ENCODE peak calls at places on chromosomes 13 and 19, in eight cellular contexts. T, J, Z, L, Y, A, V and B are unnamed samples.

GRCh38 chr13:59842507-59842906 is 321.2 kb downstream of the DIAPH3 start:
- DNase-seq in Y (no peak), T (no peak), J (no peak), Z (no peak), A (no peak), L (peak; percentile 35), V (no peak), B (no peak)

GRCh38 chr19:6035026-6035425 is 57.1 kb upstream of the RANBP3 start:
- DNase-seq in A (peak; percentile 22), Z (no peak), T (no peak), L (no peak), J (no peak), V (no peak), Y (no peak), B (no peak)

GRCh38 chr19:8965887-8966286 is 44.3 kb downstream of the MUC16 start:
- DNase-seq in A (no peak), Z (no peak), J (no peak), Y (no peak), T (no peak), L (no peak), V (no peak), B (no peak)

GRCh38 chr13:60591348-60591747 is 194.3 kb downstream of the TDRD3 start:
- DNase-seq in Y (peak; percentile 95), A (no peak), T (no peak), V (no peak), Z (no peak), J (peak; percentile 93), L (peak; percentile 48), B (no peak)

GRCh38 chr13:80408270-80408669 is 67.3 kb upstream of the SPRY2 start:
- DNase-seq in Z (no peak), A (no peak), V (no peak), Y (no peak), L (no peak), T (no peak), J (no peak), B (no peak)

GRCh38 chr13:86087241-86087640 is 288.0 kb upstream of the SLITRK6 start:
- DNase-seq in A (no peak), J (peak; percentile 6), Z (no peak), V (no peak), T (no peak), L (no peak), Y (no peak), B (no peak)

GRCh38 chr19:15177269-15178116 is 23.3 kb downstream of the NOTCH3 start:
- DNase-seq in A (peak; percentile 92), V (peak; percentile 88), Z (peak; percentile 88), J (peak; percentile 63), L (peak; percentile 64), Y (peak; percentile 60), T (peak; percentile 75), B (peak; percentile 88)

GRCh38 chr13:36345438-36346221 is 564 bp downstream of the SPART start:
- DNase-seq in V (peak; percentile 56), L (peak; percentile 92), Y (peak; percentile 95), A (peak; percentile 82), J (peak; percentile 93), Z (peak; percentile 67), T (peak; percentile 51), B (peak; percentile 65)

GRCh38 chr19:41951686-41952172 is 7.4 kb downstream of the RABAC1 start:
- DNase-seq in T (peak; percentile 91), Z (peak; percentile 87), V (peak; percentile 83), A (peak; percentile 96), L (peak; percentile 65), J (peak; percentile 70), Y (peak; percentile 75), B (peak; percentile 92)

GRCh38 chr19:7426986-7427385 is 61.8 kb downstream of the PEX11G start:
- DNase-seq in Y (no peak), J (no peak), Z (no peak), T (no peak), A (no peak), V (no peak), L (no peak), B (no peak)

GRCh38 chr19:7705387-7706187 is 3.7 kb upstream of the FCER2 start:
- DNase-seq in V (no peak), A (peak; percentile 94), Z (peak; percentile 44), Y (no peak), L (no peak), J (no peak), T (peak; percentile 40), B (peak; percentile 69)

GRCh38 chr13:42041017-42041683 is 7.3 kb upstream of the DGKH start:
- DNase-seq in Y (peak; percentile 54), A (peak; percentile 64), V (peak; percentile 58), T (peak; percentile 71), L (peak; percentile 44), Z (peak; percentile 60), J (peak; percentile 45), B (peak; percentile 68)

GRCh38 chr13:106373989-106374572 is 161.4 kb downstream of the EFNB2 start:
- DNase-seq in L (peak; percentile 73), T (no peak), V (no peak), Y (peak; percentile 80), Z (no peak), A (no peak), J (peak; percentile 90), B (no peak)

GRCh38 chr13:50209646-50210045 is 194.4 kb downstream of the KCNRG start:
- DNase-seq in T (no peak), J (peak; percentile 30), A (no peak), V (no peak), Z (no peak), Y (no peak), L (no peak), B (no peak)

GRCh38 chr19:44636439-44637389 is 7.0 kb upstream of the PVR start:
- DNase-seq in J (no peak), Z (no peak), Y (no peak), V (no peak), L (no peak), T (peak; percentile 52), A (no peak), B (no peak)

GRCh38 chr13:73223372-73223781 is 164.6 kb downstream of the KLF5 start:
- DNase-seq in A (no peak), Y (no peak), T (no peak), Z (no peak), J (no peak), L (no peak), V (no peak), B (no peak)

GRCh38 chr13:113917096-113917495 is 53.2 kb upstream of the GAS6 start:
- DNase-seq in Y (no peak), Z (peak; percentile 11), A (no peak), V (no peak), T (peak; percentile 12), L (no peak), J (no peak), B (no peak)

GRCh38 chr19:29539668-29540067 is 13.9 kb downstream of the VSTM2B start:
- DNase-seq in A (peak; percentile 27), J (no peak), Y (no peak), Z (no peak), V (peak; percentile 8), L (no peak), T (no peak), B (no peak)

GRCh38 chr13:113926301-113926761 is 47.5 kb downstream of the C13orf46 start:
- DNase-seq in Y (no peak), L (peak; percentile 60), T (no peak), Z (peak; percentile 23), V (no peak), J (peak; percentile 95), A (peak; percentile 40), B (no peak)

GRCh38 chr13:68481130-68481529 is 1251.0 kb upstream of the PCDH9 start:
- DNase-seq in J (no peak), V (no peak), A (no peak), L (no peak), Z (no peak), T (no peak), Y (no peak), B (no peak)

GRCh38 chr13:21616205-21616604 is 12.2 kb upstream of the MICU2 start:
- DNase-seq in Z (no peak), T (no peak), Y (no peak), A (no peak), J (no peak), L (no peak), V (no peak), B (no peak)

GRCh38 chr19:39341720-39342604 is at the start of gene SAMD4B:
- DNase-seq in Y (peak; percentile 97), V (peak; percentile 100), J (peak; percentile 96), T (peak; percentile 98), L (peak; percentile 97), Z (peak; percentile 99), A (peak; percentile 99), B (peak; percentile 100)
- H3K4me3 ChIP-seq in Y (peak within 1 kb of the TSS; percentile 99), V (peak within 1 kb of the TSS; percentile 77), J (peak within 1 kb of the TSS; percentile 81), T (peak within 1 kb of the TSS; percentile 80), L (peak within 1 kb of the TSS; percentile 84), Z (peak within 1 kb of the TSS; percentile 76), A (peak within 1 kb of the TSS; percentile 90), B (peak within 1 kb of the TSS; percentile 68)

DNA sequence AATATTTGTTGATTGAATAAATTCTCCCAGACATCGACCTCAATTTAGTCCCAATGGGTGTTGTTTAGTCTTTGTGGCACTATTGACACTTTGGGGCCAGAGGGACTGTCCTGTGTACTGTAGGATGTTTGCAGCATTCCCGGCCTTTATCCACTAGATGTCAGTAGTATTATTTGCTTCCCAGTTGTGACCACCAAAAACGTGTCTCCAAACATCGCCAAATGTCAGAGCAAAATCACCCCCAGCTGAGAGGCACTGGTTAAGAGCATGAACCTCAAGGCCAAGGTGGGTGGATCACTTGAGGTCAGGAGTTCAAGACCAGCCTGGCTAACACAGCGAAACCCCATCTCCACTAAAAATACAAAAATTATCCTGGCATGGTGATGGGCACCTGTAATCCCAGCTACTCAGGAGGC is 15.4 kb downstream of the NLRP12 start:
- DNase-seq in A (no peak), L (peak; percentile 42), Y (peak; percentile 75), V (no peak), T (no peak), J (peak; percentile 62), Z (no peak), B (no peak)
- TF ChIP-seq CTCF in A (peak; percentile 33), L (peak; percentile 67), Y (peak; percentile 81), V (peak; percentile 57), T (peak; percentile 21), J (peak; percentile 66), Z (no peak), B (no peak)

GRCh38 chr19:18161691-18162039 is 8.7 kb downstream of the PIK3R2 start:
- DNase-seq in V (no peak), L (no peak), Y (no peak), J (no peak), A (no peak), Z (no peak), T (no peak), B (no peak)
- H3K4me3 ChIP-seq in V (peak overlapping the region; percentile 42), L (no peak overlapping the region), Y (peak overlapping the region; percentile 49), J (peak overlapping the region; percentile 31), A (peak overlapping the region; percentile 56), Z (peak overlapping the region; percentile 48), T (no peak overlapping the region), B (no peak overlapping the region)

GRCh38 chr19:53537126-53537522 is 821 bp upstream of the ZNF331 start:
- DNase-seq in V (no peak), T (no peak), J (no peak), Y (no peak), Z (no peak), L (no peak), A (no peak), B (no peak)

GRCh38 chr19:53536223-53536543 is 1.8 kb upstream of the ZNF331 start:
- DNase-seq in L (no peak), J (no peak), A (no peak), V (no peak), T (no peak), Z (no peak), Y (no peak), B (no peak)

GRCh38 chr19:53538378-53539109 is 599 bp downstream of the ZNF331 start:
- DNase-seq in T (no peak), Y (no peak), A (no peak), J (no peak), L (no peak), Z (no peak), V (no peak), B (no peak)

GRCh38 chr19:53540091-53540490 is 2.1 kb downstream of the ZNF331 start:
- DNase-seq in Y (no peak), J (no peak), Z (no peak), L (no peak), A (no peak), T (no peak), V (no peak), B (no peak)

GRCh38 chr19:53537523-53538377 is at the start of gene ZNF331:
- DNase-seq in J (peak; percentile 85), L (peak; percentile 83), V (peak; percentile 88), A (peak; percentile 93), T (peak; percentile 71), Z (peak; percentile 83), Y (peak; percentile 76), B (peak; percentile 85)
- TF ChIP-seq CTCF in J (no peak), L (peak; percentile 36), V (peak; percentile 20), A (peak; percentile 76), T (no peak), Z (peak; percentile 60), Y (peak; percentile 55), B (no peak)